ENCODE peak calls at places on chromosomes 2 and 18, in four cellular contexts. N is T follicular helper cell, X is GDM1, S is prostate gland. R is an unnamed sample.
A peak's percentile ranks its signal among the peaks of the same experiment; 100 is the strongest.

GRCh38 chr2:229431331-229431954 is 160.4 kb upstream of the PID1 start:
- DNase-seq in N (no peak), X (no peak), S (no peak), R (no peak)

GRCh38 chr18:9321017-9321452 is 13.5 kb upstream of the TWSG1 start:
- DNase-seq in N (no peak), X (no peak), S (no peak), R (no peak)

GRCh38 chr2:32960647-32961403 is 14.1 kb downstream of the LTBP1 start:
- DNase-seq in N (no peak), X (no peak), S (no peak), R (no peak)

GRCh38 chr2:227608469-227609338 is 5.9 kb downstream of the SCYGR3 start:
- DNase-seq in N (no peak), X (peak; percentile 44), S (no peak), R (no peak)

GRCh38 chr2:156695020-156695419 is 258.8 kb downstream of the GPD2 start:
- DNase-seq in N (no peak), X (no peak), S (no peak), R (no peak)

GRCh38 chr18:50973367-50974126 is 5.7 kb downstream of the ELAC1 start:
- DNase-seq in N (no peak), X (no peak), S (no peak), R (no peak)

GRCh38 chr2:123093199-123093598 is 931.9 kb upstream of the CNTNAP5 start:
- DNase-seq in N (no peak), X (no peak), S (no peak), R (no peak)

GRCh38 chr2:143123911-143124310 is 5.3 kb upstream of the ARHGAP15 start:
- DNase-seq in N (no peak), X (no peak), S (no peak), R (no peak)

GRCh38 chr2:9508934-9509333 is 34.6 kb downstream of the IAH1 start:
- DNase-seq in N (no peak), X (no peak), S (no peak), R (no peak)

GRCh38 chr2:12341215-12341614 is 375.5 kb upstream of the TRIB2 start:
- DNase-seq in N (no peak), X (no peak), S (no peak), R (no peak)

GRCh38 chr2:10096641-10097040 is 16.4 kb upstream of the CYS1 start:
- DNase-seq in N (no peak), X (no peak), S (no peak), R (no peak)

GRCh38 chr2:226213717-226214116 is 585.9 kb downstream of the IRS1 start:
- DNase-seq in N (no peak), X (no peak), S (no peak), R (no peak)

GRCh38 chr2:1049691-1050090 is 99.0 kb downstream of the SNTG2 start:
- DNase-seq in N (no peak), X (no peak), S (no peak), R (no peak)

GRCh38 chr2:111669928-111670695 is 213.9 kb downstream of the ANAPC1 start:
- DNase-seq in N (no peak), X (no peak), S (no peak), R (peak; percentile 9)

GRCh38 chr18:21757833-21758232 is 17.2 kb downstream of the MIB1 start:
- DNase-seq in N (no peak), X (no peak), S (no peak), R (no peak)

GRCh38 chr2:204027105-204027504 is 90.5 kb downstream of the ICOS start:
- DNase-seq in N (peak; percentile 39), X (no peak), S (no peak), R (peak; percentile 43)

GRCh38 chr18:2102022-2102421 is 469.3 kb downstream of the METTL4 start:
- DNase-seq in N (no peak), X (no peak), S (no peak), R (no peak)

GRCh38 chr2:176150338-176151198 is 782 bp upstream of the HOXD4 start:
- DNase-seq in N (no peak), X (no peak), S (no peak), R (no peak)

GRCh38 chr2:208268553-208268952 is 2.5 kb downstream of the PIKFYVE start:
- DNase-seq in N (no peak), X (no peak), S (no peak), R (no peak)

GRCh38 chr2:18891598-18892345 is 302.4 kb upstream of the NT5C1B start:
- DNase-seq in N (no peak), X (no peak), S (no peak), R (no peak)

GRCh38 chr2:55771612-55772011 is 78.0 kb upstream of the PNPT1 start:
- DNase-seq in N (no peak), X (no peak), S (no peak), R (no peak)

GRCh38 chr2:237900891-237901831 is 41.7 kb downstream of the RAMP1 start:
- DNase-seq in N (no peak), X (no peak), S (no peak), R (no peak)

GRCh38 chr2:231781798-231782726 is 980 bp upstream of the PDE6D start:
- DNase-seq in N (peak; percentile 16), X (peak; percentile 5), S (peak; percentile 20), R (peak; percentile 52)

GRCh38 chr2:189155795-189156194 is 23.8 kb downstream of the COL5A2 start:
- DNase-seq in N (no peak), X (no peak), S (no peak), R (no peak)

GRCh38 chr2:241810304-241811208 is 1.6 kb downstream of the NEU4 start:
- DNase-seq in N (no peak), X (no peak), S (no peak), R (no peak)

GRCh38 chr2:69955029-69955428 is 6.4 kb downstream of the ASPRV1 start:
- DNase-seq in N (no peak), X (no peak), S (no peak), R (no peak)

GRCh38 chr2:176650101-176650500 is 380.9 kb downstream of the MTX2 start:
- DNase-seq in N (no peak), X (no peak), S (no peak), R (no peak)

GRCh38 chr2:85707304-85707703 is 13.1 kb downstream of the GNLY start:
- DNase-seq in N (peak; percentile 27), X (peak; percentile 79), S (peak; percentile 78), R (peak; percentile 87)

GRCh38 chr2:29475446-29476006 is 360.3 kb downstream of the CLIP4 start:
- DNase-seq in N (no peak), X (no peak), S (no peak), R (no peak)

GRCh38 chr2:66456183-66457041 is 21.5 kb downstream of the MEIS1 start:
- DNase-seq in N (no peak), X (no peak), S (no peak), R (no peak)

R was measured in activated CD8-positive, alpha-beta T cell treated with anti-CD3 and anti-CD28 coated beads, Interleukin-2, amount 10 ng/mL, durations not matched to agents 7 days and 5 days.